ENCODE peak calls at places on chromosomes 2 and 18, in six cellular contexts. K is RWPE1; Q is GM20000; I is A549; P is activated CD8-positive, alpha-beta T cell treated with anti-CD3 and anti-CD28 coated beads for 36 hours; H is hepatocyte. M is an unnamed sample.

GRCh38 chr2:46471-47345 is at the start of gene FAM110C:
- DNase-seq in K (peak; percentile 78), Q (peak; percentile 36), I (peak; percentile 16), P (peak; percentile 50), H (peak; percentile 80), M (peak; percentile 95)

GRCh38 chr2:104249666-104250065 is 604.2 kb upstream of the POU3F3 start:
- DNase-seq in K (no peak), Q (no peak), I (no peak), P (no peak), H (no peak), M (no peak)

GRCh38 chr2:237774811-237775553 is 23.6 kb upstream of the RBM44 start:
- DNase-seq in K (peak; percentile 55), Q (peak; percentile 64), I (peak; percentile 58), P (peak; percentile 65), H (peak; percentile 63), M (peak; percentile 64)

GRCh38 chr2:176202491-176202890 is 14.0 kb downstream of the HOXD1 start:
- DNase-seq in K (no peak), Q (no peak), I (no peak), P (no peak), H (no peak), M (no peak)

GRCh38 chr18:48627216-48627615 is 88.4 kb downstream of the CTIF start:
- DNase-seq in K (no peak), Q (no peak), I (no peak), P (no peak), H (no peak), M (no peak)

GRCh38 chr18:74899554-74899953 is 301.9 kb downstream of the ZNF407 start:
- DNase-seq in K (no peak), Q (no peak), I (no peak), P (peak; percentile 24), H (peak; percentile 33), M (peak; percentile 8)

GRCh38 chr18:50847192-50847591 is 27.4 kb upstream of the MRO start:
- DNase-seq in K (no peak), Q (no peak), I (no peak), P (no peak), H (no peak), M (no peak)

GRCh38 chr18:49730951-49731391 is 82.4 kb downstream of the ACAA2 start:
- DNase-seq in K (no peak), Q (no peak), I (no peak), P (no peak), H (peak; percentile 63), M (no peak)

GRCh38 chr2:74440378-74441110 is 1.2 kb downstream of the RTKN start:
- DNase-seq in K (peak; percentile 96), Q (peak; percentile 98), I (peak; percentile 100), P (peak; percentile 70), H (peak; percentile 97), M (peak; percentile 92)

GRCh38 chr2:207930747-207931146 is 94.6 kb downstream of the PLEKHM3 start:
- DNase-seq in K (peak; percentile 59), Q (no peak), I (no peak), P (no peak), H (peak; percentile 55), M (peak; percentile 36)

GRCh38 chr2:182767578-182767977 is 51.5 kb downstream of the DNAJC10 start:
- DNase-seq in K (peak; percentile 11), Q (peak; percentile 4), I (peak; percentile 4), P (no peak), H (peak; percentile 37), M (no peak)

GRCh38 chr2:230068658-230069080 is at the start of gene SLC16A14:
- DNase-seq in K (peak; percentile 47), Q (peak; percentile 48), I (peak; percentile 7), P (peak; percentile 42), H (peak; percentile 68), M (peak; percentile 52)

GRCh38 chr2:181621779-181622490 is 35.0 kb downstream of the CERKL start:
- DNase-seq in K (no peak), Q (no peak), I (no peak), P (no peak), H (no peak), M (no peak)

DNA sequence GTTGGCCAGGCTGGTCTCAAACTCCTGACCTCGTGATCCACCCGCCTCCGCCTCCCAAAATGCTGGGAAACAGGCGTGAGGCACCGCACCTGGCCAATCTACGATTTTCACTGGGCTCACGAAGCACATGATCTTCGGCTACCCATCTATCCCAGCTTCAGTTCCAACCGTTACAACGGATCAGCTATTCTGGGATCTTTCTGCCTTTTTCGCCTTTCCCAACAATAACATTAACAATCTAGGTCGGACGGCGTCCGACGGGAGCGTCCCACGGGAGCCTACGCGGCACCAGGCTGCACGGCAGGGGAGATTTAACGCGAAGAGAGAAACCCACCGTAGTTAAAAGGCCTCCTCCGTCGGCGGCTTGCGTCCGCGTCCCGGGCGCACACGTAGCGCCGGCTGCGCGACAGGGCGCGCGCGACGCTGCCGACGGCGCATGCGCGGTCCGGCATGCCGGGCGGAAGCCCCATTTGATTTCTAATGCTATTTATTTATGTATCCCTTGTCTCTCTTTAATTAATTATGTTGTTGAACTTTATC is at the start of gene MSL3B:
- DNase-seq in K (peak; percentile 72), Q (peak; percentile 88), I (peak; percentile 64), P (peak; percentile 58), H (peak; percentile 78), M (peak; percentile 61)
- TF ChIP-seq CTCF in K (no peak), Q (no peak), I (no peak), P (no peak), H (no peak), M (no peak)

DNA sequence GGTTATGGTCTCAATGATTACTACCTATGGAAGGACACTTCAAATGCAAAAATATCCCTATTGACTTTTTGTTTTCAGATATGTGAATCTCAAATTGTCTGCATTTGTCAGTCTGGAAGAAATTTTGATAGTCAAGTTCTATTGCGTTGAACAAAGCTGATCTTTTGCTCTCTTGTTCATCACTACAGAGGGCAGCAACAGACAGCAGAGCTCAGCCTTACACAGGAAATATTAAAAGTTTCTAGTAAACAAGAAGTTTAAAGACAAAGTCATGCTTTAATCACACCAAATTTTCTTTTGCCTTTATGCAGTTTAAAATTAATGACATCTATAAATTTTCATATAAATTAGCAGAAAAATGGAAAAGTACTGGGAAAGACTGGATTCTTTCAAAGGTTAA is 617.5 kb downstream of the NR4A2 start:
- DNase-seq in K (no peak), Q (no peak), I (no peak), P (no peak), H (no peak), M (no peak)
- TF ChIP-seq CTCF in K (no peak), Q (no peak), I (no peak), P (no peak), H (peak; percentile 16), M (no peak)

GRCh38 chr2:198660491-198660890 is 797.2 kb downstream of the SATB2 start:
- DNase-seq in K (no peak), Q (no peak), I (no peak), P (no peak), H (no peak), M (no peak)

GRCh38 chr2:198659471-198659870 is 798.3 kb downstream of the SATB2 start:
- DNase-seq in K (no peak), Q (no peak), I (no peak), P (no peak), H (no peak), M (no peak)

GRCh38 chr2:198656869-198657268 is 800.9 kb downstream of the SATB2 start:
- DNase-seq in K (no peak), Q (no peak), I (no peak), P (no peak), H (no peak), M (no peak)

GRCh38 chr2:198662916-198663315 is 794.8 kb downstream of the SATB2 start:
- DNase-seq in K (no peak), Q (no peak), I (no peak), P (no peak), H (no peak), M (no peak)

DNA sequence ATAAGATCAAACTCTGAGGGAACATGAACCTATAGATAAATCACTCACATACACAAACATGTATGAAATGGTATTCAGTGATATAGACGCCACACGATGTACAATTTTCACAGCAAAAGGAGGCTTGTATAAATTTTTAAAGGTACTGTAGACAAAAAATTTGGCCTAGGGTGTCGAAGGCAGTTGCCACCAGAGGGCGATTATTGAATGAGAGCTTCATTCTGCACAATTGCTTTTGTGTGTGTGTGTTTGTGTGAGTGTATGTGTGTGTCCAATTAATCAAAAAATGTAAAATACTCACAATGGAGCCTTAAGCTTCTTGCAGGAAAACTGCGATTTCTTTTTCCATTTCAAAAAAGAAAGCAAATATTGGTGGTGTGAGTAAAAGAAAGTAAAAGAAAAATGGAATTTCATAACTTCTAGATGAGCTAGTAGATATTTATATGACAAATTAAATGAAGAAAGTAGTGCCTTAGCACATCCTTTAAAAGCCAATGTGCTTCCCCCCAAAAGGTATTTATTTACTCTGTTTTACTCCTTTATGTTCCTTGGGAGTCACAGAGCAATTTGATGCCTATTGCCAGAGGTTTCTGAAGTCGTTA is 800.1 kb downstream of the SATB2 start:
- DNase-seq in K (peak; percentile 12), Q (no peak), I (no peak), P (peak; percentile 22), H (peak; percentile 45), M (peak; percentile 50)
- TF ChIP-seq CTCF in K (peak; percentile 32), Q (no peak), I (peak; percentile 43), P (peak; percentile 17), H (peak; percentile 59), M (peak; percentile 60)

GRCh38 chr2:19667085-19667484 is 234.7 kb downstream of the TTC32 start:
- DNase-seq in K (peak; percentile 51), Q (no peak), I (peak; percentile 40), P (no peak), H (no peak), M (no peak)
- TF ChIP-seq CTCF in K (peak; percentile 55), Q (no peak), I (peak; percentile 76), P (no peak), H (peak; percentile 30), M (no peak)

GRCh38 chr2:10439971-10440370 is 8.2 kb downstream of the ODC1 start:
- DNase-seq in K (no peak), Q (no peak), I (no peak), P (no peak), H (no peak), M (no peak)
- TF ChIP-seq CTCF in K (no peak), Q (no peak), I (no peak), P (no peak), H (no peak), M (no peak)

GRCh38 chr2:241595600-241596140 is 37.1 kb downstream of the BOK start:
- DNase-seq in K (no peak), Q (no peak), I (peak; percentile 21), P (no peak), H (peak; percentile 47), M (no peak)
- TF ChIP-seq CTCF in K (no peak), Q (no peak), I (no peak), P (no peak), H (peak; percentile 32), M (no peak)

GRCh38 chr2:23360571-23361125 is 24.3 kb upstream of the KLHL29 start:
- DNase-seq in K (no peak), Q (no peak), I (no peak), P (no peak), H (peak; percentile 48), M (peak; percentile 23)
- TF ChIP-seq CTCF in K (no peak), Q (no peak), I (no peak), P (no peak), H (no peak), M (no peak)